ENCODE peak calls at places on chromosomes 11 and 22, in six cellular contexts. V is HL-60, G is RCC 7860, J is HCT116, Y is choroid plexus epithelial cell, X is iPS-NIHi11. F is an unnamed sample.

GRCh38 chr11:9574556-9574805 is 1.0 kb downstream of the WEE1 start:
- DNase-seq in Y (peak; percentile 39), J (no peak), X (no peak), V (no peak), G (no peak), F (no peak)

GRCh38 chr11:72534859-72535547 is 100.7 kb upstream of the CLPB start:
- DNase-seq in V (no peak), J (peak; percentile 10), X (peak; percentile 70), Y (peak; percentile 23), G (no peak), F (no peak)

GRCh38 chr11:79762271-79762935 is 321.6 kb upstream of the TENM4 start:
- DNase-seq in Y (peak; percentile 10), J (no peak), G (no peak), V (no peak), X (peak; percentile 31), F (no peak)

GRCh38 chr22:29780781-29781676 is 13.9 kb downstream of the UQCR10 start:
- DNase-seq in G (peak; percentile 84), X (no peak), J (no peak), V (no peak), Y (peak; percentile 78), F (no peak)

GRCh38 chr22:41127447-41127846 is 35.1 kb downstream of the EP300 start:
- DNase-seq in X (no peak), Y (no peak), G (no peak), J (no peak), V (no peak), F (no peak)

GRCh38 chr11:88433546-88434230 is 96.2 kb upstream of the CTSC start:
- DNase-seq in Y (no peak), V (no peak), G (no peak), J (no peak), X (no peak), F (no peak)

GRCh38 chr11:117629146-117629545 is 167.9 kb downstream of the DSCAML1 start:
- DNase-seq in G (no peak), V (no peak), X (no peak), J (no peak), Y (no peak), F (no peak)

GRCh38 chr22:20032407-20032991 is 11.6 kb downstream of the TANGO2 start:
- DNase-seq in G (no peak), X (no peak), J (no peak), Y (no peak), V (no peak), F (no peak)

GRCh38 chr11:87722756-87723599 is 452.3 kb downstream of the RAB38 start:
- DNase-seq in V (no peak), Y (peak; percentile 26), J (no peak), G (peak; percentile 9), X (peak; percentile 40), F (no peak)

GRCh38 chr11:17531071-17531817 is 13.0 kb downstream of the USH1C start:
- DNase-seq in Y (no peak), V (no peak), J (no peak), X (no peak), G (no peak), F (no peak)

GRCh38 chr11:33227578-33228261 is 29.5 kb upstream of the HIPK3 start:
- DNase-seq in X (no peak), V (peak; percentile 61), G (no peak), J (no peak), Y (peak; percentile 83), F (no peak)

GRCh38 chr22:49547751-49548239 is 279.9 kb downstream of the BRD1 start:
- DNase-seq in G (no peak), J (no peak), Y (no peak), V (no peak), X (no peak), F (no peak)

GRCh38 chr22:29116397-29117123 is 43.7 kb downstream of the KREMEN1 start:
- DNase-seq in Y (no peak), X (no peak), J (no peak), V (no peak), G (no peak), F (no peak)

GRCh38 chr11:123302751-123303195 is 107.7 kb upstream of the CLMP start:
- DNase-seq in Y (peak; percentile 55), X (no peak), V (no peak), G (no peak), J (no peak), F (no peak)

GRCh38 chr11:78417175-78417887 is at the start of gene GAB2:
- DNase-seq in G (no peak), J (no peak), V (no peak), Y (no peak), X (peak; percentile 35), F (no peak)

GRCh38 chr11:123587044-123587443 is 67.4 kb downstream of the SCN3B start:
- DNase-seq in J (no peak), X (no peak), G (no peak), V (no peak), Y (no peak), F (no peak)

GRCh38 chr11:14073821-14074529 is 111.5 kb downstream of the SPON1 start:
- DNase-seq in J (no peak), G (no peak), X (peak; percentile 37), Y (no peak), V (no peak), F (no peak)

GRCh38 chr11:28621648-28622215 is 513.5 kb downstream of the METTL15 start:
- DNase-seq in X (no peak), V (no peak), J (no peak), G (peak; percentile 27), Y (peak; percentile 67), F (no peak)